ENCODE peak calls at places on chromosomes 3 and 15, in four cellular contexts. J is T-cell, B is GM04503, O is NCI-H345. Z is an unnamed sample.

GRCh38 chr3:1540686-1541085 is 447.9 kb downstream of the CNTN6 start:
- DNase-seq in J (no peak), B (no peak), O (no peak), Z (no peak)

GRCh38 chr3:141058996-141059395 is 7.8 kb downstream of the SPSB4 start:
- DNase-seq in J (no peak), B (no peak), O (no peak), Z (no peak)

GRCh38 chr3:56379723-56380287 is 88.5 kb downstream of the ERC2 start:
- DNase-seq in J (no peak), B (no peak), O (no peak), Z (no peak)

GRCh38 chr3:131543714-131544113 is 40.9 kb upstream of the MRPL3 start:
- DNase-seq in J (no peak), B (peak; percentile 71), O (no peak), Z (no peak)

GRCh38 chr15:67089218-67090193 is 24.1 kb downstream of the SMAD3 start:
- DNase-seq in J (no peak), B (no peak), O (no peak), Z (no peak)

GRCh38 chr3:29275309-29275708 is 5.6 kb upstream of the RBMS3 start:
- DNase-seq in J (no peak), B (no peak), O (no peak), Z (no peak)

GRCh38 chr15:41493902-41494189 is 172 bp downstream of the ITPKA start:
- DNase-seq in J (no peak), B (no peak), O (no peak), Z (no peak)

GRCh38 chr3:24368605-24369004 is 126.0 kb downstream of the THRB start:
- DNase-seq in J (no peak), B (no peak), O (no peak), Z (no peak)

GRCh38 chr3:141686477-141687280 is 51.4 kb upstream of the RNF7 start:
- DNase-seq in J (peak; percentile 1), B (peak; percentile 62), O (no peak), Z (no peak)

GRCh38 chr15:83092309-83092976 is 15.0 kb upstream of the TM6SF1 start:
- DNase-seq in J (no peak), B (no peak), O (no peak), Z (no peak)

GRCh38 chr15:98067339-98067738 is 106.8 kb downstream of the ARRDC4 start:
- DNase-seq in J (no peak), B (no peak), O (no peak), Z (no peak)

GRCh38 chr3:1269808-1270207 is 177.0 kb downstream of the CNTN6 start:
- DNase-seq in J (no peak), B (no peak), O (no peak), Z (no peak)

GRCh38 chr3:123627673-123628670 is 43.1 kb upstream of the HACD2 start:
- DNase-seq in J (no peak), B (no peak), O (no peak), Z (no peak)

GRCh38 chr3:64460877-64461276 is 226.9 kb downstream of the ADAMTS9 start:
- DNase-seq in J (no peak), B (peak; percentile 68), O (no peak), Z (no peak)

GRCh38 chr3:25448750-25449684 is 21.0 kb downstream of the RARB start:
- DNase-seq in J (no peak), B (no peak), O (peak; percentile 11), Z (no peak)

GRCh38 chr3:123050666-123051065 is 16.2 kb upstream of the PDIA5 start:
- DNase-seq in J (no peak), B (no peak), O (no peak), Z (no peak)

GRCh38 chr3:60573494-60573893 is 677.8 kb downstream of the FHIT start:
- DNase-seq in J (no peak), B (no peak), O (no peak), Z (no peak)

GRCh38 chr15:67903708-67904107 is 63.9 kb upstream of the RNU6-1 start:
- DNase-seq in J (no peak), B (no peak), O (no peak), Z (no peak)

GRCh38 chr15:80007532-80007931 is 36.5 kb upstream of the BCL2A1 start:
- DNase-seq in J (no peak), B (no peak), O (no peak), Z (no peak)

GRCh38 chr3:5197470-5198312 is 10.2 kb downstream of the EDEM1 start:
- DNase-seq in J (no peak), B (no peak), O (no peak), Z (no peak)

GRCh38 chr15:100308222-100309007 is 33.4 kb downstream of the ADAMTS17 start:
- DNase-seq in J (no peak), B (no peak), O (no peak), Z (no peak)

GRCh38 chr3:117748131-117748530 is 1038.6 kb downstream of the TUSC7 start:
- DNase-seq in J (no peak), B (no peak), O (no peak), Z (no peak)

GRCh38 chr3:194854290-194855024 is 168.8 kb downstream of the FAM43A start:
- DNase-seq in J (no peak), B (no peak), O (no peak), Z (no peak)

GRCh38 chr3:112407214-112407887 is 74.4 kb downstream of the CD200 start:
- DNase-seq in J (no peak), B (no peak), O (no peak), Z (no peak)

GRCh38 chr3:189690672-189691071 is 59.5 kb downstream of the TP63 start:
- DNase-seq in J (no peak), B (no peak), O (no peak), Z (no peak)

GRCh38 chr3:105812194-105812586 is 56.6 kb downstream of the CBLB start:
- DNase-seq in J (no peak), B (peak; percentile 37), O (no peak), Z (no peak)

GRCh38 chr15:72554471-72555425 is 80.6 kb downstream of the ARIH1 start:
- DNase-seq in J (no peak), B (no peak), O (no peak), Z (no peak)

GRCh38 chr15:66800584-66801235 is 98.7 kb downstream of the SMAD6 start:
- DNase-seq in J (no peak), B (no peak), O (no peak), Z (no peak)